ENCODE peak calls at places on chromosomes 1 and 21, in nine cellular contexts. M is fibroblast of lung, N is cardiac muscle cell, C is small intestine, E is psoas muscle, I is mesendoderm, G is OCI-LY7, L is heart right ventricle, T is Peyer's patch. V is an unnamed sample.
A peak's percentile ranks its signal among the peaks of the same experiment; 100 is the strongest.

GRCh38 chr1:84785231-84785630 is 95.0 kb upstream of the SSX2IP start:
- DNase-seq in I (no peak), G (no peak), N (no peak), C (no peak), L (no peak), E (no peak), M (peak; percentile 28), T (no peak), V (no peak)

GRCh38 chr1:114508386-114508898 is 2.6 kb downstream of the TRIM33 start:
- DNase-seq in N (no peak), L (no peak), E (no peak), C (no peak), M (no peak), G (no peak), T (no peak), I (no peak), V (no peak)

GRCh38 chr1:214917081-214917635 is 165.4 kb upstream of the KCNK2 start:
- DNase-seq in I (no peak), C (no peak), E (no peak), L (no peak), T (no peak), N (no peak), M (no peak), G (no peak), V (no peak)

GRCh38 chr1:240888039-240888786 is 276.3 kb upstream of the GREM2 start:
- DNase-seq in M (peak; percentile 3), I (peak; percentile 76), C (peak; percentile 75), E (no peak), L (no peak), G (peak; percentile 64), T (peak; percentile 71), N (no peak), V (no peak)

GRCh38 chr1:175887521-175887920 is 144.1 kb upstream of the TNR start:
- DNase-seq in E (no peak), C (no peak), G (no peak), M (no peak), T (no peak), I (no peak), L (no peak), N (no peak), V (no peak)

GRCh38 chr1:151989131-151989868 is 4.4 kb downstream of the S100A10 start:
- DNase-seq in T (peak; percentile 68), L (peak; percentile 48), M (peak; percentile 92), C (peak; percentile 86), I (no peak), N (peak; percentile 84), G (no peak), E (peak; percentile 78), V (no peak)

GRCh38 chr1:237258871-237259270 is 216.9 kb downstream of the RYR2 start:
- DNase-seq in N (peak; percentile 1), E (no peak), T (no peak), G (no peak), C (no peak), L (peak; percentile 78), I (no peak), M (no peak), V (no peak)

GRCh38 chr1:226983998-226984364 is 43.9 kb downstream of the COQ8A start:
- DNase-seq in T (no peak), L (no peak), N (no peak), C (no peak), E (peak; percentile 72), I (no peak), G (no peak), M (no peak), V (no peak)

DNA sequence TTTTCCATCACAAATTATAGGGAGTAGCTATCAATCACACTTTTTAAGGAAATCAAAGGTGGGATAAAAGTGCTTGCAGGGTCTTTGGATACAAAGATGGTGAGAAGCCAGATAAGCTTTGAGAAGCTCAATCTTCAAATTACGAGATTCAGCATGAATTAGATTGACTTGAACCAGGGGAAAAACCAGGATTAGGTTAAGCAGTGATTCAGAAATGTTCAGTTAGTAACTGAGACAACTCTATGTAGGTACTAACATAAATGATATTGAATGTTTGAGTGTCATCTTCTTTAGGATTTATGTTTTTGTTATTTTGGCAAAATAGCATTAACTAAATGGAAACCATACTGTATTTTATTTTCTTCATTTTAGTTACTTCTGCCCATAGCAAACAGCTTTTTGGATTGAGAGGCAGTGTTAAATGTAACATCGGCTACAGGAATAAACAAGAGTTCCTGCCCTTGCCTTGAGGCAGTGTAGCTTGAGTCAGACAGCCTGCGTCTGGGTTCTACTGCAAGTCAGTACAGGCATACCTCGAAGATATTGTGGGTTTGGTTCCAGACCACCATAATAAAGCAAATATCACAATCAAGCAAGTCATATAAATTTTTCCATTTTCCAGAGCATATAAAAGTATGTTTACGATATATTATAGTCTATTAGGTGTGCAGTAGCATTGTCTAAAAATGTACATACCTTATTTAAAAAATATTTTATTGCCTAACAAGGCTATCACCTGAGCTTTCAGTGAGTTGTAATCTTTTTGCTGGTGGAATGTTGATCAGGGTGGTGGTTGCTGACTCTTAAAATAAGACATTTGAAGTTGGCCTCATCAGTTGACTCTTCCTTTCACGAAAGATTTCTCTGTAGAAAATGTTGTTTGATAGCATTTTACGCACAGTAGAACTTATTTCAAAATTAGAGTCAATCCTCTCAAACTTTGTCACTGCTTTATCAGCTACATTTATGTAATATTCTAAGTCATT is 36.9 kb upstream of the BACH1 start:
- DNase-seq in C (no peak), T (no peak), L (no peak), N (no peak), G (no peak), E (no peak), I (no peak), M (no peak), V (no peak)
- H3K27ac ChIP-seq in C (no peak overlapping the region), T (no peak overlapping the region), L (no peak overlapping the region), N (no peak overlapping the region), G (no peak overlapping the region), E (no peak overlapping the region), I (no peak overlapping the region), M (no peak overlapping the region), V (no peak overlapping the region)

GRCh38 chr21:45957551-45957950 is 24.0 kb upstream of the COL6A1 start:
- DNase-seq in M (no peak), N (no peak), E (no peak), L (no peak), G (no peak), I (no peak), C (no peak), T (no peak), V (no peak)
- H3K27ac ChIP-seq in M (no peak overlapping the region), N (no peak overlapping the region), E (peak overlapping the region; percentile 46), L (no peak overlapping the region), G (no peak overlapping the region), I (no peak overlapping the region), C (no peak overlapping the region), T (no peak overlapping the region), V (no peak overlapping the region)

GRCh38 chr1:168582690-168583325 is 6.4 kb downstream of the XCL1 start:
- DNase-seq in G (no peak), N (peak; percentile 35), L (no peak), M (peak; percentile 64), C (no peak), E (no peak), I (peak; percentile 26), T (no peak), V (no peak)
- H3K27ac ChIP-seq in G (no peak overlapping the region), N (no peak overlapping the region), L (no peak overlapping the region), M (no peak overlapping the region), C (no peak overlapping the region), E (no peak overlapping the region), I (no peak overlapping the region), T (no peak overlapping the region), V (no peak overlapping the region)

DNA sequence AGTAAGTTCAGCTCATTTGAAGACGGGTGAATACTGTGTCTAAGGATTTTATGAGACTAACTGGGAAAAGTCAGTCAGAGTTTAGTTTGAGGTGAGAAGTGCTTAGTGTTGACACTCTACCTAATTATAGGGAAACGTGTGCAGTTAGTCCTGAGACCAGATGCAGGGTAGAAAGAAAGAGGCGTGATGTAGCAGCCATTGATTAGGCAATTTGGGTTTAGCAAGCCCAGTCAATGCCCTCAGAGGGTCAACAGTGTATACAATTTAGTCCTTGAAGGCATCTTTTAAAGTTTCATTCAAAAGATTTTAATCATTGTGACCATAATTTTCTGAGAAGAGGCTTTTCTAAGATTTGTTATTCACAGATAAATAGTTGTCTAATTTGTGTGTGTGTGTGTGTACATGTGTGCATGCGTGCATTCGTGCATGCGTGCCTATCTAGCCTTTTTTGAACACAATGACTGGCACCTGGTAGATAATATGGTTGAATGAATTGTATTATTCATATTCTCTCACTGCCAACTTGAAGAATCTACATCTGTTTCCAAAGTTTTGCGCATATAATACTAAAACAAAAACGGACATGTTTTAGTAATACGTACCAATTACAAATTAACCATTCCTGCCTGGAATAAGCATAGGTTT is 332.9 kb downstream of the SRGAP2C start:
- DNase-seq in E (no peak), T (no peak), I (no peak), N (no peak), C (no peak), G (peak; percentile 55), M (no peak), L (no peak), V (no peak)
- H3K27ac ChIP-seq in E (no peak overlapping the region), T (no peak overlapping the region), I (no peak overlapping the region), N (no peak overlapping the region), C (no peak overlapping the region), G (peak overlapping the region; percentile 87), M (no peak overlapping the region), L (no peak overlapping the region), V (no peak overlapping the region)

DNA sequence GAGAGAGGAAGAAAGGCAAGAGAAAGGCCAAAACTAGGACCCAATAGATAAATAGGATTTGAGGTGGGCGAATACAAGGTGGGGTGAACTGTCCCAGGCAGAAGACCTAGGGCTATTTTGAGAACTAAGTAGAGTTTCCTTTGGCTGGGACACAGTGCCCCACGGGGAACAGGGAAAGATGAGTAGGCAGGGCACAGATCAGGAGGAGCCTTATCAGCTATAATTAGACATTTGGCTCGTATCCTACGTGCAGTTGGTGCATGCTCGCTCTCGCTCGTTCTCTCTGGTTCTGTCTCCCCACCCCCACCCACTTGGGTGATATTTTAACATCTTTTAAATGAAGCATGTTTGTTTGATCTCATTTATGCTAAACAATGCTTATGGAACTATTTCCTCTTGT is 235.0 kb upstream of the JUN start:
- DNase-seq in I (no peak), E (peak; percentile 77), T (no peak), G (no peak), N (no peak), L (peak; percentile 70), C (no peak), M (no peak), V (no peak)
- H3K27ac ChIP-seq in I (no peak overlapping the region), E (peak overlapping the region; percentile 83), T (peak overlapping the region; percentile 81), G (no peak overlapping the region), N (no peak overlapping the region), L (peak overlapping the region; percentile 84), C (no peak overlapping the region), M (no peak overlapping the region), V (no peak overlapping the region)